ENCODE peak calls at places on chromosome 11, in six cellular contexts. One of them, this sample, is unnamed.

GRCh38 chr11:74444173-74444832 is 23.0 kb downstream of the KCNE3 start:
- DNase-seq in heart right ventricle: no peak
- DNase-seq in cardiac muscle cell: peak
- DNase-seq in A549: no peak
- DNase-seq in epithelial cell of proximal tubule: no peak
- DNase-seq in A673: no peak
- DNase-seq in this sample: no peak

GRCh38 chr11:105000167-105000566 is 22.8 kb downstream of the CASP5 start:
- DNase-seq in A549: no peak
- DNase-seq in A673: peak
- DNase-seq in epithelial cell of proximal tubule: no peak
- DNase-seq in cardiac muscle cell: no peak
- DNase-seq in heart right ventricle: no peak
- DNase-seq in this sample: peak

GRCh38 chr11:112157274-112157766 is 6.6 kb downstream of the IL18 start:
- DNase-seq in epithelial cell of proximal tubule: peak
- DNase-seq in cardiac muscle cell: no peak
- DNase-seq in A673: peak
- DNase-seq in heart right ventricle: no peak
- DNase-seq in A549: peak
- DNase-seq in this sample: no peak

GRCh38 chr11:63920126-63920869 is 3.3 kb upstream of the RCOR2 start:
- DNase-seq in A549: no peak
- DNase-seq in epithelial cell of proximal tubule: no peak
- DNase-seq in A673: no peak
- DNase-seq in cardiac muscle cell: peak
- DNase-seq in heart right ventricle: peak
- DNase-seq in this sample: peak

GRCh38 chr11:295351-296205 is 3.7 kb downstream of the IFITM5 start:
- DNase-seq in A549: no peak
- DNase-seq in cardiac muscle cell: no peak
- DNase-seq in epithelial cell of proximal tubule: no peak
- DNase-seq in heart right ventricle: no peak
- DNase-seq in A673: no peak
- DNase-seq in this sample: no peak

GRCh38 chr11:2204361-2205213 is 33.0 kb upstream of the TH start:
- DNase-seq in A673: no peak
- DNase-seq in heart right ventricle: no peak
- DNase-seq in cardiac muscle cell: no peak
- DNase-seq in A549: no peak
- DNase-seq in epithelial cell of proximal tubule: no peak
- DNase-seq in this sample: no peak

GRCh38 chr11:116703421-116703820 is 69.4 kb downstream of the BUD13 start:
- DNase-seq in A673: no peak
- DNase-seq in epithelial cell of proximal tubule: no peak
- DNase-seq in A549: no peak
- DNase-seq in cardiac muscle cell: peak
- DNase-seq in heart right ventricle: no peak
- DNase-seq in this sample: no peak

GRCh38 chr11:128903248-128904041 is 12.3 kb downstream of the KCNJ5 start:
- DNase-seq in heart right ventricle: no peak
- DNase-seq in epithelial cell of proximal tubule: no peak
- DNase-seq in A673: no peak
- DNase-seq in A549: no peak
- DNase-seq in cardiac muscle cell: no peak
- DNase-seq in this sample: peak

GRCh38 chr11:106281455-106282173 is 204.2 kb downstream of the AASDHPPT start:
- DNase-seq in heart right ventricle: no peak
- DNase-seq in cardiac muscle cell: no peak
- DNase-seq in epithelial cell of proximal tubule: peak
- DNase-seq in A549: peak
- DNase-seq in A673: no peak
- DNase-seq in this sample: no peak

GRCh38 chr11:11841605-11842425 is at the start of gene USP47:
- DNase-seq in epithelial cell of proximal tubule: no peak
- DNase-seq in heart right ventricle: peak
- DNase-seq in A549: peak
- DNase-seq in A673: peak
- DNase-seq in cardiac muscle cell: peak
- DNase-seq in this sample: peak
- TF ChIP-seq CTCF in epithelial cell of proximal tubule: peak
- TF ChIP-seq CTCF in heart right ventricle: peak
- TF ChIP-seq CTCF in A549: peak
- TF ChIP-seq CTCF in A673: peak
- TF ChIP-seq CTCF in cardiac muscle cell: peak
- TF ChIP-seq CTCF in this sample: no peak

GRCh38 chr11:44630511-44631210 is 65.2 kb downstream of the CD82 start:
- DNase-seq in cardiac muscle cell: no peak
- DNase-seq in A549: no peak
- DNase-seq in heart right ventricle: no peak
- DNase-seq in A673: no peak
- DNase-seq in epithelial cell of proximal tubule: no peak
- DNase-seq in this sample: no peak

GRCh38 chr11:44631831-44632230 is 66.4 kb downstream of the CD82 start:
- DNase-seq in cardiac muscle cell: peak
- DNase-seq in A549: no peak
- DNase-seq in A673: no peak
- DNase-seq in heart right ventricle: no peak
- DNase-seq in epithelial cell of proximal tubule: no peak
- DNase-seq in this sample: no peak

GRCh38 chr11:44632466-44633123 is 67.1 kb downstream of the CD82 start:
- DNase-seq in epithelial cell of proximal tubule: no peak
- DNase-seq in heart right ventricle: peak
- DNase-seq in cardiac muscle cell: peak
- DNase-seq in A673: peak
- DNase-seq in A549: peak
- DNase-seq in this sample: peak

GRCh38 chr11:44634401-44635281 is 69.2 kb downstream of the CD82 start:
- DNase-seq in heart right ventricle: peak
- DNase-seq in cardiac muscle cell: peak
- DNase-seq in epithelial cell of proximal tubule: peak
- DNase-seq in A549: peak
- DNase-seq in A673: peak
- DNase-seq in this sample: no peak

DNA sequence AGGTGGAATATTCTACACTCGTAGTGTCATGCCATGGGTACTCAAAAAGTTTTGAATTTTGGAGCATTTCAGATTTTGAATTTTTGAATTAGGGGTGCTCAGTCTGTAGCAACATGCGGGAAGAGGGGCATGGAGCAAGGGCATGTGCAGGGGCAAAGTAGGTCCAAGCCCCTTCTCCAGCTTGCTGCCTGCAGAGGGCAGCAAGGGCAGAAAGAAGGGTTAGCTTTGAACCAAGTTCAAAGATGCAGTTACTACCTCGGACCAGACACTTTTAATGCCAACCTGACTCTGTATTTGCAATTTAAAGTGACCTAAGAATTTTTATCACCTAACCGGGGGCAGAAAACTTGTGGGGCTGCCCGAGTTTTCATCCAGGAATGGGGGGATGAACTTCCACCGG is 68.2 kb downstream of the CD82 start:
- DNase-seq in A673: no peak
- DNase-seq in cardiac muscle cell: peak
- DNase-seq in epithelial cell of proximal tubule: no peak
- DNase-seq in heart right ventricle: no peak
- DNase-seq in A549: no peak
- DNase-seq in this sample: no peak
- TF ChIP-seq CTCF in A673: peak
- TF ChIP-seq CTCF in cardiac muscle cell: peak
- TF ChIP-seq CTCF in epithelial cell of proximal tubule: peak
- TF ChIP-seq CTCF in heart right ventricle: peak
- TF ChIP-seq CTCF in A549: peak
- TF ChIP-seq CTCF in this sample: no peak

DNA sequence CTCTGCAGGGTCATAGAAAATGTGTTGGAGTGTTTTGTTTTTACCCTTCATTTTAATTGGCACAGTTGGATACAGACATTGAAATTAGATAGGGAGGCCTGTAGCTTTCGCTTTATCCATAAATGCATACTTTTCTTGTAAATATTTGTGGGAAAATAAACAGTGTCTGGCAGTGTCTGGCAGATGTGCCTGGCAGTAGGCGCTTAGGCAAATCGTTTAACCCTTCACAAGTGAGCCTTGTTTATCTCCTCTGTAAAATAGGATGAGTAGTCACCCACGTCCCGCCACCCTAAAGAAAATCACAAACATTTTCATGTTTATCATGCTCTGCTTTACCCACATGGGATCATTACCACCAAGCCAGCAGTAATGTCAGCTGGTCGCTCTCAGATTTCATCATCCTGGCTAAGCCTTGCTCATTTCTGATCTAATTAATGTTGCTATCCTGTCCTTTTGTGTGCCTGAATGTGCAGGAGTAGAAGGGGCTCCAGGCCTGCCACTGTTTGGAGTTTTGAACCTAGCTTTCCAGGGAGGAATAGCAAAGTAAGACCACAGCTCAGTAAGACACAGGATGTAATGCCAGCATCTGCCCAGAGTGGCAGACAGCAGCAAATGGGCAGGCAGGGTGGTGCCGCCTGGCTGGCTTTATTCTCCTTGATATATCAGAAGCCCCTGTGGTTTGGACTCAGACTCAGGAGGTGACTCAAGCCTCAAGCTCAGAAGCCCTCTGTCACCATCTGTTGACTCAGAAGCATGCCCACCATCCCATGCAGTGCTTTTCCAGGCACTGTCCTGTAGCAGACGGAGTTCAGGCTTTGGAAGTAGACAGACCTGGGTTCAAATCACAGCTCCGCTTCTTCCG is 73.0 kb upstream of the TTC12 start:
- DNase-seq in A549: no peak
- DNase-seq in cardiac muscle cell: no peak
- DNase-seq in epithelial cell of proximal tubule: no peak
- DNase-seq in heart right ventricle: no peak
- DNase-seq in A673: peak
- DNase-seq in this sample: no peak
- TF ChIP-seq CTCF in A549: no peak
- TF ChIP-seq CTCF in cardiac muscle cell: no peak
- TF ChIP-seq CTCF in epithelial cell of proximal tubule: no peak
- TF ChIP-seq CTCF in heart right ventricle: no peak
- TF ChIP-seq CTCF in A673: no peak
- TF ChIP-seq CTCF in this sample: no peak

GRCh38 chr11:115215694-115216615 is 288.3 kb downstream of the CADM1 start:
- DNase-seq in epithelial cell of proximal tubule: no peak
- DNase-seq in heart right ventricle: no peak
- DNase-seq in A673: peak
- DNase-seq in cardiac muscle cell: no peak
- DNase-seq in A549: peak
- DNase-seq in this sample: peak
- TF ChIP-seq CTCF in epithelial cell of proximal tubule: peak
- TF ChIP-seq CTCF in heart right ventricle: no peak
- TF ChIP-seq CTCF in A673: peak
- TF ChIP-seq CTCF in cardiac muscle cell: no peak
- TF ChIP-seq CTCF in A549: no peak
- TF ChIP-seq CTCF in this sample: peak

GRCh38 chr11:99019676-99020075 is 1.1 kb upstream of the CNTN5 start:
- DNase-seq in heart right ventricle: no peak
- DNase-seq in cardiac muscle cell: no peak
- DNase-seq in epithelial cell of proximal tubule: no peak
- DNase-seq in A673: peak
- DNase-seq in A549: no peak
- DNase-seq in this sample: no peak
- TF ChIP-seq CTCF in heart right ventricle: no peak
- TF ChIP-seq CTCF in cardiac muscle cell: no peak
- TF ChIP-seq CTCF in epithelial cell of proximal tubule: no peak
- TF ChIP-seq CTCF in A673: no peak
- TF ChIP-seq CTCF in A549: no peak
- TF ChIP-seq CTCF in this sample: no peak

DNA sequence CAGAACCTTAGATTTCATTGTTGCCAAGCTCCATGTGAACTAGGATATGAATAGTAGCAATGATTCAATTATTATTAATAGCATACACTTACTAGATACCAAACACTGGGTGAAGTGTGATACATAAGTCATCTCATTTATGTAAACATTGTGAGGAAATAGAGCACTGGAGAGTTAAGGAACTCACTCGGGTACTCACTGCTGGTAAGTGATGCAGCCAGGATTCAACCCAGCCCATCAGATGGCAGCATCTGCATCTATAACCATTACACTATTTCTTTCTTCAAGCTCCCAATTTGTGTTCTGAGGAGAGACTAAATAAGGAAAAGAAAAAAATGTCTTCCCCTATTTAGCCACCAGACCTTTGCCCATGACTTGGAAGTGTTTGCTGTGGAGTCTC is 10.2 kb upstream of the ALG8 start:
- DNase-seq in epithelial cell of proximal tubule: no peak
- DNase-seq in heart right ventricle: no peak
- DNase-seq in A673: peak
- DNase-seq in cardiac muscle cell: no peak
- DNase-seq in A549: peak
- DNase-seq in this sample: no peak
- TF ChIP-seq CTCF in epithelial cell of proximal tubule: peak
- TF ChIP-seq CTCF in heart right ventricle: peak
- TF ChIP-seq CTCF in A673: peak
- TF ChIP-seq CTCF in cardiac muscle cell: peak
- TF ChIP-seq CTCF in A549: peak
- TF ChIP-seq CTCF in this sample: no peak

DNA sequence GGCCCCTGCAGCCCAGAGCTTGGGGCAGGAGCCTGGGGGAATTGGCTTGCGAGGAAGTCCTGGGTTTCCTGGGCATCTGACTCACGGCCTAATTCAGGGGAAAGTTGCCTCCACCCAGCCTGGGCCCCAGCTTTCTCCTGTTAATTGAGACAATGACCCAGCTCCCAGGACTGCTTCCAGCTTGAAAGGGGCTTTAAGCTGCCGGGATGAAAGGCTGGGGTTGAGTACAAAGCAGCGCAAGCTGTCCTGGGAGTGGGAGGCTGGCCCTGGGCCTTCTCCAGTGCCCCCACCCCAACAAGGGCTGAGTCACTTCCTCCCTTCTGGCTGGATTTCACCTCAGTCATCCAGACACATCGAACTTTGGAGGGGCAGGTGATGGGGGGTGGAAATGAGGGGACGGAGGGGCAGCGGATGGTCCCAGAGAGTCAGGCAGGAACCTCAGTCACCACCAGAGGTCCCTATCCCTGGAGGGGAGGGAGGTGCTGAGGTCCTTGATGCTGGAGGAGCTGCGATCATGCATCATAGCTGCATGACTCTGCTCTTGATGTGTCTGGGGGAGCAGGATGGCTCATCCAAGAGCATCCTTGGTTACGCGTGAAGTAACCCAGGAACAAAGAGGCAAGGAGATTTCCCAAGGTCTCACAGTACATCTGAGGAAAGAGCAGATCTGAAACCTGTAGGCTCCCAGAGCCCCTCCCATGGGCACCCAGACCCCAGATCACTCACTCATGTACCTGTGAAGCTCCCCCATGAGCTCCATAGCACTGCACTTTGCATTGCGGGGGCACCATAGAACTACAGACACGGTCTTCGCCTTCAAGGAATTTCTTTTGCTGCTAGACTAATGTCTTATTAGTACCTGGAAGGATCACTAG is 30.0 kb upstream of the OAF start:
- DNase-seq in A673: no peak
- DNase-seq in A549: no peak
- DNase-seq in epithelial cell of proximal tubule: no peak
- DNase-seq in heart right ventricle: no peak
- DNase-seq in cardiac muscle cell: no peak
- DNase-seq in this sample: no peak
- TF ChIP-seq CTCF in A673: peak
- TF ChIP-seq CTCF in A549: no peak
- TF ChIP-seq CTCF in epithelial cell of proximal tubule: peak
- TF ChIP-seq CTCF in heart right ventricle: peak
- TF ChIP-seq CTCF in cardiac muscle cell: peak
- TF ChIP-seq CTCF in this sample: peak